ENCODE peak calls at places on chromosomes 6 and 20, in four cellular contexts. One of them, this sample, is unnamed.

GRCh38 chr20:63053430-63054102 is 46.8 kb upstream of the BHLHE23 start:
- DNase-seq in GM23338: no peak
- DNase-seq in HCT116: no peak
- DNase-seq in HepG2: no peak
- DNase-seq in this sample: no peak

GRCh38 chr6:167685654-167686053 is 141.1 kb upstream of the AFDN start:
- DNase-seq in HCT116: no peak
- DNase-seq in GM23338: no peak
- DNase-seq in HepG2: no peak
- DNase-seq in this sample: no peak

GRCh38 chr20:16107172-16107870 is 465.9 kb downstream of the KIF16B start:
- DNase-seq in HCT116: no peak
- DNase-seq in HepG2: no peak
- DNase-seq in GM23338: no peak
- DNase-seq in this sample: no peak

GRCh38 chr6:150134280-150134920 is 8.4 kb upstream of the PPP1R14C start:
- DNase-seq in GM23338: no peak
- DNase-seq in HepG2: no peak
- DNase-seq in HCT116: no peak
- DNase-seq in this sample: no peak

GRCh38 chr20:2387180-2387577 is 6.5 kb downstream of the TGM6 start:
- DNase-seq in GM23338: peak
- DNase-seq in HepG2: peak
- DNase-seq in HCT116: peak
- DNase-seq in this sample: peak

GRCh38 chr20:1319051-1319450 is 9.9 kb downstream of the SDCBP2 start:
- DNase-seq in GM23338: no peak
- DNase-seq in HCT116: no peak
- DNase-seq in HepG2: no peak
- DNase-seq in this sample: no peak

GRCh38 chr20:41524980-41525613 is 93.1 kb downstream of the CHD6 start:
- DNase-seq in HepG2: no peak
- DNase-seq in GM23338: no peak
- DNase-seq in HCT116: no peak
- DNase-seq in this sample: no peak

GRCh38 chr6:163320804-163321203 is 93.7 kb upstream of the QKI start:
- DNase-seq in HepG2: no peak
- DNase-seq in GM23338: no peak
- DNase-seq in HCT116: no peak
- DNase-seq in this sample: no peak

GRCh38 chr6:26254666-26255176 is 110.3 kb upstream of the BTN3A2 start:
- DNase-seq in GM23338: no peak
- DNase-seq in HepG2: no peak
- DNase-seq in HCT116: no peak
- DNase-seq in this sample: no peak

GRCh38 chr6:7138921-7139358 is 31.2 kb downstream of the RREB1 start:
- DNase-seq in HCT116: peak
- DNase-seq in HepG2: peak
- DNase-seq in GM23338: peak
- DNase-seq in this sample: no peak

GRCh38 chr6:162078667-162079066 is 648.9 kb downstream of the PRKN start:
- DNase-seq in HCT116: no peak
- DNase-seq in GM23338: no peak
- DNase-seq in HepG2: no peak
- DNase-seq in this sample: no peak

GRCh38 chr6:79077680-79078056 is 386 bp downstream of the PHIP start:
- DNase-seq in HCT116: no peak
- DNase-seq in HepG2: no peak
- DNase-seq in GM23338: no peak
- DNase-seq in this sample: no peak

GRCh38 chr6:142950291-142950690 is 5.3 kb upstream of the HIVEP2 start:
- DNase-seq in HepG2: no peak
- DNase-seq in GM23338: no peak
- DNase-seq in HCT116: no peak
- DNase-seq in this sample: no peak

GRCh38 chr6:151485616-151486015 is 8.2 kb upstream of the CCDC170 start:
- DNase-seq in GM23338: no peak
- DNase-seq in HCT116: no peak
- DNase-seq in HepG2: no peak
- DNase-seq in this sample: no peak

GRCh38 chr6:30127238-30128093 is 8.5 kb upstream of the TRIM40 start:
- DNase-seq in HCT116: no peak
- DNase-seq in HepG2: no peak
- DNase-seq in GM23338: peak
- DNase-seq in this sample: no peak
- TF ChIP-seq EZH2 in HCT116: no peak
- TF ChIP-seq EZH2 in HepG2: no peak
- TF ChIP-seq EZH2 in GM23338: peak
- TF ChIP-seq EZH2 in this sample: no peak

DNA sequence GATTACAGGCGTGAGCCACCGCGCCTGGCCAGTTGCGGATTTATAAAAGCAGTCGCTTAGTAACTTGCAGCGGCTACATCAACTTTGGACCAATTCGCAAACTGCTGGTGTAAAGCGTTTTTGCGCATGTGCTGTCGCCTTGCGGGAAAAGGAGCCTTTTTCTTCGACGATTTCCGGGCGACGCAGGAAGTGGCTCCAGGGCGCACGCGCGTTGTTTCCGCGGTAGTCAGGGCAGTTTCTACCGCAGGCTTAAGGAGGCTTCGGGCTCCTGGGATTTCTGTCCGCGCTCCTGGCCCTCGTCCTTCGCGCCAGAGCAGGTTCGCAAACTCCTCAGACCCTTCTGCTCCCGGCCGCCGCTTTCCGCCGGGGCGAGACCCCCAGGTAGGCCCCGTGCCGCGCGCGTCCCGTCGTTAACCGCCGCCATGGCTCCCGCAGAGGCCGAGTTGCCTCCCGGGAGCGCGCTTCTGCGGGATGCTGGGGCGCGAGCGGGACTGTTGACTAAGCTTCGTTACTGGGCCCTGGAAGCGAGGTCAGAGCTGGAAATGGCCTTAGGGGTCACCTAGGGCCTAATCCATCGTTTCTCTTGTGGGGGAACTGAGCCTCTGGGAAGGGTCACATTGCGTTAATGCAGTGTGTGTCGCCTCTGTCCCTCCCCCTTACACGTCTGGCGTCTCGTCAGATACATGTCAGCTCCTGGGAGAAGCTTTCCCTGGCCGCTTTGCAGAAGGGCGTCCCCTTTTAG is at the start of gene RAE1:
- DNase-seq in GM23338: peak
- DNase-seq in HepG2: peak
- DNase-seq in HCT116: peak
- DNase-seq in this sample: peak
- TF ChIP-seq POLR2AphosphoS5 in GM23338: peak
- TF ChIP-seq POLR2AphosphoS5 in HepG2: peak
- TF ChIP-seq POLR2AphosphoS5 in HCT116: peak
- TF ChIP-seq POLR2AphosphoS5 in this sample: peak

GRCh38 chr6:13011612-13012146 is 295.1 kb downstream of the PHACTR1 start:
- DNase-seq in HCT116: no peak
- DNase-seq in HepG2: peak
- DNase-seq in GM23338: no peak
- DNase-seq in this sample: no peak

GRCh38 chr6:13012977-13013680 is 296.6 kb downstream of the PHACTR1 start:
- DNase-seq in GM23338: peak
- DNase-seq in HCT116: no peak
- DNase-seq in HepG2: no peak
- DNase-seq in this sample: no peak

GRCh38 chr6:13014551-13015378 is 298.2 kb downstream of the PHACTR1 start:
- DNase-seq in HepG2: no peak
- DNase-seq in HCT116: no peak
- DNase-seq in GM23338: peak
- DNase-seq in this sample: no peak

GRCh38 chr6:13013681-13014550 is 297.3 kb downstream of the PHACTR1 start:
- DNase-seq in HepG2: no peak
- DNase-seq in GM23338: peak
- DNase-seq in HCT116: no peak
- DNase-seq in this sample: no peak

GRCh38 chr6:13012271-13012670 is 295.7 kb downstream of the PHACTR1 start:
- DNase-seq in GM23338: no peak
- DNase-seq in HepG2: no peak
- DNase-seq in HCT116: no peak
- DNase-seq in this sample: no peak
- TF ChIP-seq EZH2 in GM23338: no peak
- TF ChIP-seq EZH2 in HepG2: no peak
- TF ChIP-seq EZH2 in HCT116: no peak
- TF ChIP-seq EZH2 in this sample: no peak

GRCh38 chr20:3712279-3712873 is at the start of gene SIGLEC1:
- DNase-seq in HepG2: no peak
- DNase-seq in GM23338: no peak
- DNase-seq in HCT116: no peak
- DNase-seq in this sample: no peak
- TF ChIP-seq POLR2AphosphoS5 in HepG2: no peak
- TF ChIP-seq POLR2AphosphoS5 in GM23338: no peak
- TF ChIP-seq POLR2AphosphoS5 in HCT116: no peak
- TF ChIP-seq POLR2AphosphoS5 in this sample: no peak

GRCh38 chr6:30452736-30453507 is 36.4 kb upstream of the HLA-E start:
- DNase-seq in HepG2: no peak
- DNase-seq in HCT116: no peak
- DNase-seq in GM23338: peak
- DNase-seq in this sample: no peak
- TF ChIP-seq EZH2 in HepG2: no peak
- TF ChIP-seq EZH2 in HCT116: no peak
- TF ChIP-seq EZH2 in GM23338: no peak
- TF ChIP-seq EZH2 in this sample: no peak

DNA sequence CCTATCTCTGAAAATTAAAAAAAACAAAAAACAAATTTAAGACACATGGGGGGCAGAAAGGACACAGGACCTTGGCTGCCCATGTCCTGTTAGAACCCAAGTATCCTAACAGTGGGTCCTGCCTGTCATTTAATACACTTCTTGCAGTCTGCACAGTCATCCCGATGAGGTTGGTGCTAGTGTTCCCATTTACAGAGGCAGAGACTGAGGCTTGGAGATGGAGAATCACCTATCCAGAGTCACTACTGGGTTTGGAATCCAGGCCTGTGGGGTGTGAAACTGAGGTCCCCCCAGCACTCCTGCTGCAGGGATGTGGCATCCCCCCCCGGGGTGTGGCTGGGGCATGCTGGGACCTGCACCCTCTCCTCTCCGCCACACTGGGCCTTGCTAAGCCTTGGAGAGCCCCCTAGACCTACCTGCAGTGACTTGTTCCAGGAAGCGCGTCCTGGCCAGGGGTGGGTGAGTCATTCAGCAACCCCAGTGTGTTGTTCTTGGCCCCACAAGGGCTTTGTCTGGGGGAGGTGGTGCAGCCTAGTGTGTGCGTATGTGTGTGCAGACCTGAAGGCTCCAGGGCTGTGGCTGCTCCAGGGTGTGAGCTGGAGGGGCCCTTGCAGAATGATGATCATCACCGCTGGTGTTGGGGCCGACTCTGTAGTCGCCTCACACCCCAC is 49.7 kb downstream of the BCAS4 start:
- DNase-seq in HepG2: peak
- DNase-seq in GM23338: no peak
- DNase-seq in HCT116: peak
- DNase-seq in this sample: no peak
- TF ChIP-seq POLR2AphosphoS5 in HepG2: no peak
- TF ChIP-seq POLR2AphosphoS5 in GM23338: no peak
- TF ChIP-seq POLR2AphosphoS5 in HCT116: no peak
- TF ChIP-seq POLR2AphosphoS5 in this sample: no peak

DNA sequence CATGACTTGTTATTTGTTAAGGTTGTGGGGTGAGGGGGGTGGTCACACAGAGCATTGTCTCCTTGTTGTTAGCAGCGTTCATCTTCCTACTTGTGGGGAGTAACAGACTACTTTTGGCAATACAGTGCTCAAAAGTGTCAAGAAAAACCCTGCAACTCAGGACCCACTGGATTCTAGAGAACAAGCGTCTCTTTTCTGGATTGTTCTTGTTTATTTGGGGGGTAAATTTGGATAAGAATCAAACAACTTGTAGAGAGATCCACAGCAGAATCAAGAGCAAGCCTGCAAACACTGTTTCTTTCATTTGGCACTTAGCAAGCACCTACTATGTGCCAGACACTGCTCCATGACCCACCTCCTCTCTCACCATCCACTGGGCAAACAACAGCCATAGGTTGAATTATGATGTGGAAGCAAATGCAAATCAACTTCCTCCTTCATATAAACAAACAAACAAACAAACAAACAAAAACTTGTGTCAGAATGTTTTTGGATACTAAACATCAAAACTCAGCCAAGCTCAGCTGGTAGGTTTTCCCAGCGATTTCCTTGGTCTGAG is 4.0 kb upstream of the NR2E1 start:
- DNase-seq in GM23338: no peak
- DNase-seq in HCT116: no peak
- DNase-seq in HepG2: no peak
- DNase-seq in this sample: no peak
- TF ChIP-seq EZH2 in GM23338: peak
- TF ChIP-seq EZH2 in HCT116: no peak
- TF ChIP-seq EZH2 in HepG2: no peak
- TF ChIP-seq EZH2 in this sample: no peak

GRCh38 chr6:154509421-154510143 is 903 bp downstream of the CNKSR3 start:
- DNase-seq in GM23338: peak
- DNase-seq in HCT116: no peak
- DNase-seq in HepG2: peak
- DNase-seq in this sample: no peak

GRCh38 chr6:154507209-154507898 is 3.1 kb downstream of the CNKSR3 start:
- DNase-seq in HCT116: no peak
- DNase-seq in HepG2: peak
- DNase-seq in GM23338: no peak
- DNase-seq in this sample: no peak

GRCh38 chr6:154506108-154506507 is 4.4 kb downstream of the CNKSR3 start:
- DNase-seq in GM23338: no peak
- DNase-seq in HCT116: no peak
- DNase-seq in HepG2: no peak
- DNase-seq in this sample: no peak

GRCh38 chr6:154510144-154510905 is at the start of gene CNKSR3:
- DNase-seq in HCT116: peak
- DNase-seq in HepG2: peak
- DNase-seq in GM23338: peak
- DNase-seq in this sample: peak

GRCh38 chr6:154508573-154509375 is 1.7 kb downstream of the CNKSR3 start:
- DNase-seq in HepG2: peak
- DNase-seq in HCT116: no peak
- DNase-seq in GM23338: no peak
- DNase-seq in this sample: no peak
- TF ChIP-seq POLR2AphosphoS5 in HepG2: peak
- TF ChIP-seq POLR2AphosphoS5 in HCT116: no peak
- TF ChIP-seq POLR2AphosphoS5 in GM23338: no peak
- TF ChIP-seq POLR2AphosphoS5 in this sample: no peak